ENCODE peak calls at places on chromosomes 5 and 9, in four cellular contexts. One of them, this sample, is unnamed.

GRCh38 chr9:123544007-123544827 is 188.2 kb downstream of the CRB2 start:
- DNase-seq in fibroblast of pulmonary artery: peak
- DNase-seq in NCI-H748 treated with DMSO at 0.1 percent for 48 hours: peak
- DNase-seq in HFF-Myc: no peak
- DNase-seq in this sample: peak

GRCh38 chr9:129202613-129203555 is 24.8 kb upstream of the IER5L start:
- DNase-seq in NCI-H748 treated with DMSO at 0.1 percent for 48 hours: peak
- DNase-seq in fibroblast of pulmonary artery: peak
- DNase-seq in HFF-Myc: peak
- DNase-seq in this sample: peak

GRCh38 chr5:141757402-141757801 is 75.4 kb upstream of the ARAP3 start:
- DNase-seq in HFF-Myc: no peak
- DNase-seq in fibroblast of pulmonary artery: peak
- DNase-seq in NCI-H748 treated with DMSO at 0.1 percent for 48 hours: no peak
- DNase-seq in this sample: no peak

GRCh38 chr5:133820516-133820915 is 147.9 kb downstream of the C5orf15 start:
- DNase-seq in NCI-H748 treated with DMSO at 0.1 percent for 48 hours: no peak
- DNase-seq in HFF-Myc: no peak
- DNase-seq in fibroblast of pulmonary artery: no peak
- DNase-seq in this sample: no peak

GRCh38 chr9:93119953-93120845 is 13.9 kb downstream of the NINJ1 start:
- DNase-seq in HFF-Myc: peak
- DNase-seq in fibroblast of pulmonary artery: peak
- DNase-seq in NCI-H748 treated with DMSO at 0.1 percent for 48 hours: no peak
- DNase-seq in this sample: no peak

GRCh38 chr5:82096249-82096648 is 124.4 kb downstream of the ATG10 start:
- DNase-seq in fibroblast of pulmonary artery: no peak
- DNase-seq in NCI-H748 treated with DMSO at 0.1 percent for 48 hours: no peak
- DNase-seq in HFF-Myc: no peak
- DNase-seq in this sample: no peak

GRCh38 chr9:116278326-116278725 is 124.7 kb downstream of the PAPPA start:
- DNase-seq in fibroblast of pulmonary artery: peak
- DNase-seq in HFF-Myc: no peak
- DNase-seq in NCI-H748 treated with DMSO at 0.1 percent for 48 hours: no peak
- DNase-seq in this sample: no peak

GRCh38 chr9:76730795-76731194 is 33.4 kb upstream of the PCA3 start:
- DNase-seq in NCI-H748 treated with DMSO at 0.1 percent for 48 hours: no peak
- DNase-seq in fibroblast of pulmonary artery: peak
- DNase-seq in HFF-Myc: no peak
- DNase-seq in this sample: no peak

GRCh38 chr9:106868565-106868964 is 5.6 kb downstream of the ZNF462 start:
- DNase-seq in fibroblast of pulmonary artery: peak
- DNase-seq in HFF-Myc: no peak
- DNase-seq in NCI-H748 treated with DMSO at 0.1 percent for 48 hours: no peak
- DNase-seq in this sample: no peak

GRCh38 chr5:103218164-103218563 is 40.4 kb upstream of the MACIR start:
- DNase-seq in HFF-Myc: no peak
- DNase-seq in fibroblast of pulmonary artery: peak
- DNase-seq in NCI-H748 treated with DMSO at 0.1 percent for 48 hours: no peak
- DNase-seq in this sample: no peak

GRCh38 chr5:14475013-14475412 is 106.6 kb upstream of the OTULINL start:
- DNase-seq in NCI-H748 treated with DMSO at 0.1 percent for 48 hours: no peak
- DNase-seq in fibroblast of pulmonary artery: no peak
- DNase-seq in HFF-Myc: no peak
- DNase-seq in this sample: no peak

GRCh38 chr5:26339576-26339975 is 698.8 kb downstream of the CDH9 start:
- DNase-seq in fibroblast of pulmonary artery: no peak
- DNase-seq in HFF-Myc: no peak
- DNase-seq in NCI-H748 treated with DMSO at 0.1 percent for 48 hours: no peak
- DNase-seq in this sample: no peak

GRCh38 chr5:39500656-39501295 is 76.0 kb upstream of the DAB2 start:
- DNase-seq in fibroblast of pulmonary artery: no peak
- DNase-seq in NCI-H748 treated with DMSO at 0.1 percent for 48 hours: no peak
- DNase-seq in HFF-Myc: no peak
- DNase-seq in this sample: no peak

GRCh38 chr5:113520429-113520828 is 6.9 kb downstream of the YTHDC2 start:
- DNase-seq in fibroblast of pulmonary artery: peak
- DNase-seq in HFF-Myc: no peak
- DNase-seq in NCI-H748 treated with DMSO at 0.1 percent for 48 hours: no peak
- DNase-seq in this sample: no peak

GRCh38 chr5:10635861-10636350 is 72.0 kb downstream of the ANKRD33B start:
- DNase-seq in NCI-H748 treated with DMSO at 0.1 percent for 48 hours: no peak
- DNase-seq in HFF-Myc: no peak
- DNase-seq in fibroblast of pulmonary artery: no peak
- DNase-seq in this sample: no peak

GRCh38 chr9:83065233-83065632 is 2.3 kb upstream of the RASEF start:
- DNase-seq in fibroblast of pulmonary artery: no peak
- DNase-seq in NCI-H748 treated with DMSO at 0.1 percent for 48 hours: no peak
- DNase-seq in HFF-Myc: no peak
- DNase-seq in this sample: no peak

GRCh38 chr5:170882345-170882744 is 20.5 kb downstream of the RANBP17 start:
- DNase-seq in HFF-Myc: no peak
- DNase-seq in NCI-H748 treated with DMSO at 0.1 percent for 48 hours: no peak
- DNase-seq in fibroblast of pulmonary artery: no peak
- DNase-seq in this sample: no peak

GRCh38 chr9:133686642-133687575 is 50.7 kb downstream of the DBH start:
- DNase-seq in fibroblast of pulmonary artery: no peak
- DNase-seq in HFF-Myc: no peak
- DNase-seq in NCI-H748 treated with DMSO at 0.1 percent for 48 hours: no peak
- DNase-seq in this sample: no peak

This sample was measured in NCI-H774.